ENCODE peak calls at places on chromosomes 5 and 9, in four cellular contexts. E is HepG2, U is K562, N is SK-N-SH. H is an unnamed sample.
A peak's percentile ranks its signal among the peaks of the same experiment; 100 is the strongest.

GRCh38 chr9:109868722-109869121 is 88.7 kb downstream of the PALM2AKAP2 start:
- DNase-seq in E (no peak), U (no peak), N (no peak), H (no peak)

GRCh38 chr9:81964216-81965171 is 21.2 kb downstream of the SPATA31D3 start:
- DNase-seq in E (no peak), N (no peak), U (no peak), H (no peak)

GRCh38 chr5:168260353-168261211 is 30.9 kb upstream of the WWC1 start:
- DNase-seq in E (no peak), N (no peak), U (no peak), H (no peak)

GRCh38 chr9:135605238-135605781 is 34.0 kb downstream of the GLT6D1 start:
- DNase-seq in N (peak; percentile 15), E (no peak), U (no peak), H (no peak)

GRCh38 chr5:180621311-180621710 is 28.1 kb downstream of the FLT4 start:
- DNase-seq in E (no peak), N (no peak), U (no peak), H (no peak)

GRCh38 chr9:5446451-5447236 is 3.7 kb upstream of the CD274 start:
- DNase-seq in U (no peak), N (no peak), E (no peak), H (no peak)

GRCh38 chr9:101455656-101456235 is 20.2 kb upstream of the ALDOB start:
- DNase-seq in N (no peak), E (no peak), U (no peak), H (no peak)

GRCh38 chr5:55480781-55481180 is 54.0 kb downstream of the PLPP1 start:
- DNase-seq in E (no peak), N (no peak), U (no peak), H (no peak)

GRCh38 chr9:76198336-76198735 is 195.9 kb downstream of the RFK start:
- DNase-seq in U (no peak), N (no peak), E (no peak), H (no peak)

GRCh38 chr5:101605700-101606099 is 690.4 kb downstream of the SLCO4C1 start:
- DNase-seq in U (no peak), N (no peak), E (no peak), H (no peak)

GRCh38 chr5:82259172-82259800 is 18.9 kb downstream of the RPS23 start:
- DNase-seq in E (no peak), U (no peak), N (peak; percentile 30), H (peak; percentile 18)

GRCh38 chr5:40442346-40442745 is 237.4 kb upstream of the PTGER4 start:
- DNase-seq in U (no peak), E (peak; percentile 88), N (no peak), H (no peak)

GRCh38 chr5:53882637-53883036 is 322.2 kb downstream of the NDUFS4 start:
- DNase-seq in U (no peak), N (no peak), E (no peak), H (no peak)

GRCh38 chr9:6893350-6894131 is 135.8 kb downstream of the KDM4C start:
- DNase-seq in N (no peak), E (no peak), U (no peak), H (no peak)

GRCh38 chr9:135662758-135663450 is at the start of gene LCN9:
- DNase-seq in E (no peak), N (peak; percentile 39), U (no peak), H (no peak)

GRCh38 chr5:104937591-104937990 is 1375.0 kb upstream of the NUDT12 start:
- DNase-seq in U (no peak), N (no peak), E (no peak), H (no peak)

GRCh38 chr5:154179846-154180710 is 10.5 kb upstream of the GALNT10 start:
- DNase-seq in E (peak; percentile 60), N (peak; percentile 64), U (peak; percentile 62), H (peak; percentile 40)

GRCh38 chr5:132268698-132269551 is 11.4 kb downstream of the PDLIM4 start:
- DNase-seq in U (peak; percentile 48), N (peak; percentile 87), E (no peak), H (no peak)

GRCh38 chr5:43110606-43111170 is 10.0 kb upstream of the ZNF131 start:
- DNase-seq in U (peak; percentile 35), E (peak; percentile 43), N (peak; percentile 32), H (peak; percentile 16)

GRCh38 chr5:172443441-172444109 is 10.8 kb downstream of the SH3PXD2B start:
- DNase-seq in N (peak; percentile 67), E (no peak), U (peak; percentile 33), H (peak; percentile 65)

GRCh38 chr5:160342413-160342941 is 27.9 kb downstream of the C1QTNF2 start:
- DNase-seq in N (no peak), U (no peak), E (no peak), H (no peak)

GRCh38 chr5:110865400-110866094 is 126.7 kb downstream of the SLC25A46 start:
- DNase-seq in N (peak; percentile 34), E (peak; percentile 28), U (peak; percentile 29), H (peak; percentile 22)

GRCh38 chr5:5046680-5047502 is 93.2 kb upstream of the ADAMTS16 start:
- DNase-seq in N (no peak), E (no peak), U (no peak), H (no peak)

GRCh38 chr9:75085640-75086039 is 2.3 kb downstream of the NMRK1 start:
- DNase-seq in N (no peak), U (no peak), E (no peak), H (no peak)

GRCh38 chr9:128920381-128921058 is at the start of gene PHYHD1:
- DNase-seq in N (no peak), U (no peak), E (no peak), H (no peak)

GRCh38 chr5:133091034-133091433 is 39.2 kb downstream of the HSPA4 start:
- DNase-seq in U (no peak), E (no peak), N (no peak), H (no peak)

GRCh38 chr9:38101423-38101822 is 32.4 kb upstream of the SHB start:
- DNase-seq in N (no peak), E (no peak), U (no peak), H (no peak)

GRCh38 chr5:113230711-113231652 is 203.8 kb downstream of the TSSK1B start:
- DNase-seq in N (no peak), E (no peak), U (no peak), H (no peak)

GRCh38 chr9:115161431-115161830 is 43.5 kb upstream of the TNC start:
- DNase-seq in E (no peak), U (no peak), N (no peak), H (no peak)

GRCh38 chr9:115167175-115167574 is 49.2 kb upstream of the TNC start:
- DNase-seq in N (no peak), U (no peak), E (no peak), H (no peak)

GRCh38 chr9:115162946-115163345 is 45.0 kb upstream of the TNC start:
- DNase-seq in N (no peak), U (no peak), E (no peak), H (no peak)

GRCh38 chr9:115165233-115165632 is 47.3 kb upstream of the TNC start:
- DNase-seq in U (no peak), E (no peak), N (no peak), H (no peak)

DNA sequence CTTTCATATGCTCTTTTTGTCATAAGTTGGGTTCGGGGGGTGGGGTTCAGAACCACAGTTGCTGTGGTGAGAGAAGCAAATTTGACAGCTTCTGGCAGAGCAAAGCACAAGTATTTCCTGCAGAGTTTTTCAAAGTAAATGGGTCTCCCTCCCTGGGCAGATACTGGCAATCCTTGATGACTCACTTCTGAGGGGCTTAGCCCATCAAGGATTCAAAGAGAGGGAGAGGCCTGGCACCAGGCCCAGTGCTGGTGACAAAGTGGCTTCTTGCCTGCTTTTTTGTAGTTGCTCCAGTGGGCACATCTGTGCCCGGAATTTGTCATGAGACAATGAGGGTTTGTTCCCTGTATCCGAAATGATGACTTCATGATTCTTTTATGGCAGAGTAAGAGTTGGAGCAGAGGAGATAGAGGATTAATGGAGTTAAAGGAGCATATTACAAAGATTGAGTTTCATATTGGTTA is 46.6 kb upstream of the TNC start:
- DNase-seq in U (no peak), E (peak; percentile 2), N (peak; percentile 15), H (peak; percentile 94)
- TF ChIP-seq ELF1 in U (no peak), E (no peak), N (no peak), H (no peak)

DNA sequence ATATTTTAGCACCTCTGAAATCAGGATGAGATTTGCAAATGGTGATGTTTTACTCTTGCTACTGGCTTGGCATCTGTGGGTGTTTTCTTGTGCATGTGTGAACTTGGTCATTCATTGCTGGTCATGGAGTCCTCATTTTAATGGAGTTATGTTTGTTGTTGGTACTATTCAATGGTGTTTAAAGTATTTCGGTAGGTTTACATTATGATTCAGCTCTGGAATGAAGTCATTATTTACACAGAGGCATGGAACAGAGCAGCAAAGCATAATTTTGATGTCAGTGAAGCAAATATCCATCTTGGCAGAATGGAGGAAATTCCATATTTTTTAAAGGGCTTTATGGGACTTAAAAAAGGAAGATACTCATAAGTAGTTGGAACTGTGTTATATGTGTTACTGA is 147.5 kb downstream of the ACTBL2 start:
- DNase-seq in N (no peak), E (peak; percentile 28), U (no peak), H (no peak)
- TF ChIP-seq ELF1 in N (no peak), E (no peak), U (no peak), H (no peak)

DNA sequence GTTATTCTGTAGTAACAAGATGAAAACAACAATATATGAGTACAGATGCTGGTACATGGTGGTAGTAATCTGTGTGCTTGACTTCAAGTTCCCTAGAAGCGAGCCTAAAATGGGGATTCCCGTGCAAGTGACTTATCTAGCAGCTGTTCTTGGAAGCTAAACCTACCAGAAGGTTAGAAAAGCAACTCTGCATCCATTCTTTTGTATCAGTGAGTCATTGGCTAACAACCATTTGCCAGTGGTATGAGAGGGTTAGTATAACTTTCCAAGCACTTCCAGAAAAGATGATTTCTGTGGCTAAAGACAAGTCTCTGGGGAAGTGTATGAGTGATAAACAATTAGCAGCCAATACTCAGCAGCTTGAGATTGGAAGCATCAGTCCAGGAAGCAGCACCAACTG is 787.7 kb upstream of the CDH6 start:
- DNase-seq in U (no peak), N (no peak), E (no peak), H (no peak)
- TF ChIP-seq ELF1 in U (no peak), N (no peak), E (no peak), H (no peak)

GRCh38 chr5:102857090-102857818 is 102.1 kb downstream of the PAM start:
- DNase-seq in U (no peak), E (no peak), N (no peak), H (no peak)

GRCh38 chr5:102855684-102856373 is 100.7 kb downstream of the PAM start:
- DNase-seq in N (no peak), U (no peak), E (no peak), H (no peak)

GRCh38 chr5:102850503-102850902 is 95.4 kb downstream of the PAM start:
- DNase-seq in U (no peak), N (no peak), E (no peak), H (no peak)

GRCh38 chr5:102856374-102856748 is 101.3 kb downstream of the PAM start:
- DNase-seq in N (no peak), U (no peak), E (no peak), H (no peak)

GRCh38 chr5:102853680-102854079 is 98.6 kb downstream of the PAM start:
- DNase-seq in U (no peak), N (no peak), E (no peak), H (no peak)
- TF ChIP-seq ELF1 in U (no peak), N (no peak), E (no peak), H (no peak)

GRCh38 chr9:87425202-87425601 is 72.5 kb upstream of the DAPK1 start:
- DNase-seq in E (no peak), N (no peak), U (no peak), H (no peak)

GRCh38 chr9:87431831-87432230 is 65.8 kb upstream of the DAPK1 start:
- DNase-seq in E (no peak), N (no peak), U (no peak), H (no peak)

GRCh38 chr9:87433853-87434252 is 63.8 kb upstream of the DAPK1 start:
- DNase-seq in N (no peak), U (no peak), E (no peak), H (no peak)

GRCh38 chr9:87427851-87428506 is 69.7 kb upstream of the DAPK1 start:
- DNase-seq in E (no peak), N (no peak), U (no peak), H (peak; percentile 7)

GRCh38 chr9:87428659-87429058 is 69.0 kb upstream of the DAPK1 start:
- DNase-seq in U (no peak), E (no peak), N (no peak), H (no peak)
- TF ChIP-seq ELF1 in U (no peak), E (no peak), N (no peak), H (no peak)